ENCODE peak calls at places on chromosome 22, in four cellular contexts. G is stimulated activated CD4-positive, alpha-beta T cell treated with anti-CD3 and anti-CD28 coated beads, Interleukin-2, amount 100 ng/mL, for 24 hours; E is activated CD8-positive, alpha-beta memory T cell treated with anti-CD3 and anti-CD28 coated beads, Interleukin-2, amount 50 U/mL, for 48 hours; M is left colon. D is an unnamed sample.

GRCh38 chr22:28931844-28932561 is 48.6 kb downstream of the ZNRF3 start:
- DNase-seq in M (no peak), E (no peak), G (no peak), D (no peak)

GRCh38 chr22:19431641-19432091 is at the start of gene HIRA:
- DNase-seq in G (peak), E (peak), M (peak), D (no peak)

GRCh38 chr22:20271114-20271994 is 3.2 kb upstream of the RTN4R start:
- DNase-seq in M (no peak), G (no peak), E (no peak), D (no peak)

GRCh38 chr22:17601031-17601430 is 27.5 kb downstream of the ATP6V1E1 start:
- DNase-seq in M (no peak), G (no peak), E (no peak), D (no peak)

GRCh38 chr22:37141476-37141875 is 8.2 kb downstream of the IL2RB start:
- DNase-seq in M (no peak), G (no peak), E (no peak), D (no peak)

GRCh38 chr22:48721394-48721666 is 1106.3 kb downstream of the BRD1 start:
- DNase-seq in G (no peak), M (no peak), E (no peak), D (no peak)

GRCh38 chr22:31339148-31339832 is 6.9 kb downstream of the PATZ1 start:
- DNase-seq in G (no peak), E (no peak), M (no peak), D (no peak)

GRCh38 chr22:49913026-49913425 is 5.2 kb downstream of the ALG12 start:
- DNase-seq in E (no peak), G (no peak), M (no peak), D (no peak)

GRCh38 chr22:50276143-50276542 is 6.0 kb upstream of the MAPK11 start:
- DNase-seq in E (peak), G (no peak), M (peak), D (no peak)

GRCh38 chr22:29205598-29206371 is at the start of gene EMID1:
- DNase-seq in E (no peak), G (no peak), M (peak), D (no peak)

GRCh38 chr22:45777046-45777851 is 105.6 kb downstream of the ATXN10 start:
- DNase-seq in E (no peak), M (no peak), G (no peak), D (no peak)

GRCh38 chr22:38086942-38087341 is 3.0 kb upstream of the SLC16A8 start:
- DNase-seq in E (no peak), M (no peak), G (no peak), D (no peak)

GRCh38 chr22:49347376-49347775 is 480.3 kb downstream of the BRD1 start:
- DNase-seq in G (no peak), M (no peak), E (no peak), D (no peak)

GRCh38 chr22:44670220-44670983 is 31.6 kb upstream of the PRR5 start:
- DNase-seq in E (no peak), M (no peak), G (no peak), D (no peak)

GRCh38 chr22:36757608-36758220 is 18.2 kb downstream of the IFT27 start:
- DNase-seq in E (peak), G (peak), M (peak), D (no peak)

GRCh38 chr22:35868938-35869337 is 151.3 kb downstream of the APOL5 start:
- DNase-seq in M (no peak), E (no peak), G (no peak), D (no peak)

GRCh38 chr22:41417622-41418390 is 28.8 kb downstream of the TOB2 start:
- DNase-seq in E (no peak), M (peak), G (no peak), D (no peak)

GRCh38 chr22:38943181-38943580 is 14.2 kb upstream of the APOBEC3A start:
- DNase-seq in E (no peak), M (no peak), G (no peak), D (no peak)

GRCh38 chr22:23121026-23121823 is 20.6 kb downstream of the RSPH14 start:
- DNase-seq in E (no peak), G (no peak), M (no peak), D (no peak)

GRCh38 chr22:22431271-22432220 is 77.0 kb downstream of the ZNF280B start:
- DNase-seq in M (peak), E (peak), G (peak), D (no peak)

GRCh38 chr22:38706101-38706884 is 549 bp downstream of the GTPBP1 start:
- DNase-seq in M (peak), G (peak), E (peak), D (no peak)

GRCh38 chr22:50000587-50001387 is 11.8 kb downstream of the IL17REL start:
- DNase-seq in E (peak), M (no peak), G (no peak), D (no peak)

GRCh38 chr22:49823289-49824045 is 4.2 kb downstream of the BRD1 start:
- DNase-seq in G (no peak), E (no peak), M (no peak), D (no peak)

GRCh38 chr22:40712311-40712710 is 33.0 kb downstream of the MCHR1 start:
- DNase-seq in E (no peak), G (no peak), M (no peak), D (no peak)

GRCh38 chr22:41699264-41700104 is at the start of gene MEI1:
- DNase-seq in M (peak), G (peak), E (peak), D (no peak)

GRCh38 chr22:49858827-49859226 is 5.2 kb downstream of the ZBED4 start:
- DNase-seq in G (no peak), M (no peak), E (no peak), D (no peak)

GRCh38 chr22:36156515-36157419 is 3.8 kb downstream of the APOL3 start:
- DNase-seq in G (peak), E (peak), M (peak), D (no peak)

GRCh38 chr22:20552913-20553401 is 45.5 kb downstream of the MED15 start:
- DNase-seq in M (no peak), G (no peak), E (no peak), D (no peak)

D was measured in DMS 273 treated with DMSO at 0.1 percent for 48 hours.